ENCODE peak calls at places on chromosomes 7 and 10, in ten cellular contexts. J is stimulated activated CD4-positive, alpha-beta T cell treated with anti-CD3 and anti-CD28 coated beads, Interleukin-4, amount 100 ng/mL, for 48 hours; O is H54; L is substantia nigra; N is activated CD4-positive, alpha-beta T cell treated with anti-CD3 and anti-CD28 coated beads, Interleukin-2, amount 10 ng/mL, durations not matched to agents 7 days and 5 days; F is RPMI8226; Q is iPS DF 6.9; S is left ventricle myocardium superior; Y is memory B cell; T is AG04450. W is an unnamed sample.

GRCh38 chr7:38563736-38564135 is 67.4 kb downstream of the AMPH start:
- DNase-seq in Y (no peak), Q (no peak), F (no peak), J (no peak), T (no peak), S (no peak), N (no peak), O (no peak), L (no peak), W (no peak)

GRCh38 chr7:24500599-24501451 is 72.4 kb upstream of the PALS2 start:
- DNase-seq in Q (no peak), N (no peak), S (no peak), L (no peak), O (no peak), F (no peak), J (no peak), T (no peak), Y (no peak), W (no peak)

GRCh38 chr10:126663328-126663727 is 7.2 kb downstream of the C10orf90 start:
- DNase-seq in Q (no peak), N (no peak), T (no peak), O (no peak), Y (no peak), J (peak), F (no peak), L (peak), S (peak), W (no peak)

GRCh38 chr10:101972761-101973160 is 83.2 kb downstream of the ARMH3 start:
- DNase-seq in Y (no peak), F (no peak), Q (no peak), O (no peak), J (no peak), L (no peak), S (no peak), N (no peak), T (no peak), W (no peak)

GRCh38 chr7:33050425-33051318 is 11.9 kb downstream of the NT5C3A start:
- DNase-seq in L (no peak), J (no peak), F (peak), N (peak), Q (no peak), S (no peak), O (no peak), T (no peak), Y (peak), W (peak)

GRCh38 chr7:72335561-72336381 is 76.4 kb downstream of the CALN1 start:
- DNase-seq in Y (no peak), S (no peak), N (no peak), O (no peak), Q (no peak), J (no peak), T (no peak), L (no peak), F (no peak), W (no peak)

GRCh38 chr10:131841131-131841661 is 59.6 kb upstream of the PPP2R2D start:
- DNase-seq in N (no peak), T (no peak), Y (no peak), Q (no peak), S (no peak), F (peak), J (no peak), L (no peak), O (no peak), W (no peak)

GRCh38 chr7:92831716-92832622 is 4.4 kb downstream of the CDK6 start:
- DNase-seq in F (peak), J (no peak), O (peak), Y (no peak), S (no peak), L (no peak), N (no peak), T (peak), Q (no peak), W (no peak)

GRCh38 chr7:127504715-127505114 is 80.7 kb downstream of the GCC1 start:
- DNase-seq in S (peak), O (no peak), J (no peak), Y (no peak), L (no peak), N (no peak), T (no peak), Q (peak), F (peak), W (peak)

GRCh38 chr10:6052247-6053221 is 9.6 kb downstream of the IL2RA start:
- DNase-seq in Y (peak), T (no peak), F (peak), N (peak), O (no peak), S (no peak), Q (no peak), L (no peak), J (peak), W (peak)

GRCh38 chr10:130816116-130816901 is 495.2 kb downstream of the TCERG1L start:
- DNase-seq in O (no peak), S (no peak), Y (no peak), T (no peak), J (no peak), F (no peak), L (no peak), N (no peak), Q (no peak), W (no peak)

GRCh38 chr7:111292026-111292430 is 201.1 kb downstream of the LRRN3 start:
- DNase-seq in Y (no peak), L (no peak), Q (no peak), J (no peak), N (no peak), F (no peak), S (no peak), O (no peak), T (no peak), W (no peak)

GRCh38 chr7:39720586-39720985 is 97.2 kb downstream of the RALA start:
- DNase-seq in Q (no peak), Y (no peak), T (no peak), N (no peak), S (no peak), L (no peak), J (no peak), O (no peak), F (no peak), W (no peak)

GRCh38 chr7:41391818-41392217 is 311.1 kb downstream of the INHBA start:
- DNase-seq in S (no peak), O (no peak), J (no peak), Y (no peak), L (no peak), F (no peak), T (no peak), N (no peak), Q (no peak), W (no peak)

GRCh38 chr10:103498936-103499638 is 5.6 kb downstream of the NEURL1 start:
- DNase-seq in J (no peak), O (no peak), T (no peak), L (no peak), N (no peak), S (no peak), Y (no peak), Q (no peak), F (peak), W (no peak)

GRCh38 chr7:14761506-14762296 is 140.8 kb downstream of the DGKB start:
- DNase-seq in Y (no peak), L (no peak), N (no peak), J (no peak), T (peak), F (peak), O (no peak), S (peak), Q (no peak), W (no peak)

GRCh38 chr7:159045839-159046238 is 98.8 kb downstream of the VIPR2 start:
- DNase-seq in T (no peak), Q (no peak), S (no peak), F (no peak), L (no peak), Y (no peak), N (no peak), J (no peak), O (no peak), W (no peak)

GRCh38 chr10:16597656-16598055 is 76.0 kb upstream of the C1QL3 start:
- DNase-seq in O (no peak), J (no peak), S (no peak), N (no peak), L (no peak), Q (no peak), Y (no peak), T (no peak), F (no peak), W (no peak)

GRCh38 chr10:117540640-117541404 is 1.7 kb upstream of the EMX2 start:
- DNase-seq in Q (no peak), T (no peak), S (no peak), Y (no peak), L (no peak), F (no peak), J (no peak), O (no peak), N (no peak), W (no peak)

GRCh38 chr10:52316005-52316404 is 1.9 kb downstream of the DKK1 start:
- DNase-seq in S (no peak), T (no peak), N (no peak), Y (no peak), Q (no peak), L (no peak), F (no peak), O (no peak), J (no peak), W (no peak)

GRCh38 chr10:8853048-8853447 is 798.6 kb downstream of the GATA3 start:
- DNase-seq in F (no peak), S (no peak), O (no peak), J (no peak), T (no peak), N (no peak), Q (no peak), Y (no peak), L (no peak), W (no peak)

GRCh38 chr10:13414137-13414536 is 66.0 kb upstream of the SEPHS1 start:
- DNase-seq in N (no peak), F (no peak), S (no peak), L (no peak), Q (no peak), Y (no peak), T (no peak), J (no peak), O (no peak), W (no peak)

GRCh38 chr7:96558530-96558929 is 151.1 kb downstream of the SEM1 start:
- DNase-seq in S (no peak), Q (no peak), O (no peak), J (no peak), L (no peak), F (no peak), T (peak), N (no peak), Y (no peak), W (no peak)

GRCh38 chr10:14416308-14416700 is 85.6 kb upstream of the FRMD4A start:
- DNase-seq in L (no peak), S (no peak), N (no peak), Y (no peak), J (no peak), O (no peak), F (no peak), T (no peak), Q (no peak), W (no peak)

GRCh38 chr7:64884913-64885370 is 18.1 kb upstream of the ZNF273 start:
- DNase-seq in F (no peak), S (no peak), J (no peak), O (no peak), Y (no peak), L (no peak), N (no peak), T (no peak), Q (no peak), W (no peak)

GRCh38 chr10:108352771-108353170 is 1188.3 kb upstream of the SORCS1 start:
- DNase-seq in T (no peak), F (no peak), Y (no peak), O (no peak), S (no peak), L (no peak), Q (no peak), J (no peak), N (no peak), W (no peak)

GRCh38 chr7:158413962-158414961 is 173.4 kb downstream of the PTPRN2 start:
- DNase-seq in T (no peak), J (no peak), N (no peak), L (peak), Q (no peak), S (no peak), Y (no peak), F (no peak), O (no peak), W (no peak)

GRCh38 chr10:76444034-76444800 is 1012.8 kb downstream of the LRMDA start:
- DNase-seq in T (no peak), J (no peak), N (no peak), O (no peak), F (no peak), L (no peak), S (peak), Y (no peak), Q (no peak), W (no peak)

GRCh38 chr10:99341860-99342517 is 12.8 kb downstream of the CNNM1 start:
- DNase-seq in L (no peak), S (no peak), Y (no peak), N (no peak), Q (no peak), T (no peak), F (no peak), J (no peak), O (no peak), W (no peak)

GRCh38 chr7:103447073-103447960 is 1.3 kb upstream of the SLC26A5 start:
- DNase-seq in T (peak), O (peak), N (peak), J (peak), L (no peak), Q (peak), F (peak), S (no peak), Y (no peak), W (peak)